ENCODE peak calls at places on chromosomes 1 and 21, in ten cellular contexts. Y is posterior cingulate gyrus; R is WTC11; W is activated CD4-positive, alpha-beta T cell treated with anti-CD3 and anti-CD28 coated beads, Interleukin-2, amount 10 ng/mL, durations not matched to agents 7 days and 5 days; A is bronchial epithelial cell; B is activated naive CD8-positive, alpha-beta T cell treated with anti-CD3 and anti-CD28 coated beads for 36 hours; Q is hippocampal formation; S is sciatic nerve; X is H4; F is substantia nigra. H is an unnamed sample.

GRCh38 chr1:201538618-201539551 is at the start of gene NAV1:
- DNase-seq in Y (peak), R (peak), W (no peak), A (no peak), B (peak), Q (peak), S (peak), X (peak), F (peak), H (peak)

GRCh38 chr1:176178316-176178715 is 28.8 kb downstream of the COP1 start:
- DNase-seq in Y (no peak), R (no peak), W (no peak), A (no peak), B (no peak), Q (no peak), S (no peak), X (no peak), F (no peak), H (no peak)

GRCh38 chr1:234583755-234584430 is 26.1 kb downstream of the IRF2BP2 start:
- DNase-seq in Y (no peak), R (no peak), W (no peak), A (no peak), B (no peak), Q (peak), S (no peak), X (no peak), F (no peak), H (no peak)

GRCh38 chr1:23251812-23252211 is 34.5 kb upstream of the HTR1D start:
- DNase-seq in Y (no peak), R (no peak), W (no peak), A (no peak), B (no peak), Q (no peak), S (no peak), X (no peak), F (no peak), H (no peak)

GRCh38 chr1:29808141-29808995 is 572.0 kb downstream of the PTPRU start:
- DNase-seq in Y (no peak), R (no peak), W (no peak), A (no peak), B (no peak), Q (no peak), S (no peak), X (no peak), F (no peak), H (no peak)

GRCh38 chr1:3688356-3688755 is 36.0 kb downstream of the TP73 start:
- DNase-seq in Y (no peak), R (no peak), W (no peak), A (no peak), B (no peak), Q (no peak), S (no peak), X (no peak), F (no peak), H (peak)

GRCh38 chr1:112776688-112777087 is 61.6 kb upstream of the PPM1J start:
- DNase-seq in Y (no peak), R (no peak), W (no peak), A (no peak), B (no peak), Q (no peak), S (no peak), X (no peak), F (no peak), H (no peak)

GRCh38 chr1:208499021-208499420 is 254.8 kb upstream of the PLXNA2 start:
- DNase-seq in Y (no peak), R (no peak), W (no peak), A (peak), B (no peak), Q (no peak), S (no peak), X (no peak), F (no peak), H (no peak)

GRCh38 chr1:115056395-115056798 is 26.8 kb downstream of the TSHB start:
- DNase-seq in Y (no peak), R (peak), W (no peak), A (peak), B (no peak), Q (no peak), S (no peak), X (no peak), F (no peak), H (no peak)

GRCh38 chr21:26087223-26087918 is 83.2 kb downstream of the APP start:
- DNase-seq in Y (no peak), R (no peak), W (no peak), A (no peak), B (no peak), Q (no peak), S (no peak), X (no peak), F (no peak), H (no peak)

GRCh38 chr1:155254714-155255242 is 505 bp downstream of the ENTREP3 start:
- DNase-seq in Y (no peak), R (no peak), W (no peak), A (no peak), B (no peak), Q (no peak), S (peak), X (no peak), F (no peak), H (no peak)

GRCh38 chr1:216285052-216285451 is 138.2 kb downstream of the USH2A start:
- DNase-seq in Y (no peak), R (no peak), W (no peak), A (no peak), B (no peak), Q (no peak), S (no peak), X (no peak), F (no peak), H (no peak)

GRCh38 chr1:243325305-243325890 is 69.6 kb downstream of the SDCCAG8 start:
- DNase-seq in Y (no peak), R (no peak), W (peak), A (peak), B (no peak), Q (peak), S (no peak), X (peak), F (no peak), H (peak)

GRCh38 chr1:197303463-197303862 is 35.4 kb downstream of the CRB1 start:
- DNase-seq in Y (no peak), R (no peak), W (no peak), A (no peak), B (no peak), Q (no peak), S (no peak), X (no peak), F (no peak), H (no peak)

GRCh38 chr1:19062258-19063029 is 106.0 kb upstream of the IFFO2 start:
- DNase-seq in Y (no peak), R (no peak), W (no peak), A (peak), B (no peak), Q (no peak), S (no peak), X (no peak), F (no peak), H (no peak)

GRCh38 chr1:94929351-94929814 is 2.5 kb upstream of the CNN3 start:
- DNase-seq in Y (no peak), R (no peak), W (no peak), A (no peak), B (no peak), Q (no peak), S (peak), X (no peak), F (no peak), H (no peak)

GRCh38 chr1:174692313-174692712 is 244.5 kb downstream of the GPR52 start:
- DNase-seq in Y (no peak), R (no peak), W (no peak), A (peak), B (no peak), Q (no peak), S (no peak), X (no peak), F (no peak), H (no peak)

GRCh38 chr1:228088586-228089498 is 6.3 kb downstream of the ARF1 start:
- DNase-seq in Y (no peak), R (no peak), W (no peak), A (no peak), B (no peak), Q (no peak), S (peak), X (no peak), F (no peak), H (no peak)

GRCh38 chr21:15208787-15209186 is 144.0 kb upstream of the NRIP1 start:
- DNase-seq in Y (no peak), R (no peak), W (no peak), A (peak), B (no peak), Q (no peak), S (no peak), X (no peak), F (no peak), H (no peak)

GRCh38 chr1:143735764-143736461 is 235.9 kb downstream of the FAM72C start:
- DNase-seq in Y (no peak), R (peak), W (no peak), A (peak), B (no peak), Q (no peak), S (no peak), X (peak), F (no peak), H (no peak)

GRCh38 chr1:85264150-85264549 is 4.7 kb upstream of the C1orf52 start:
- DNase-seq in Y (no peak), R (no peak), W (no peak), A (peak), B (no peak), Q (no peak), S (no peak), X (no peak), F (no peak), H (no peak)

GRCh38 chr1:196466656-196467055 is 141.6 kb downstream of the KCNT2 start:
- DNase-seq in Y (no peak), R (no peak), W (no peak), A (peak), B (no peak), Q (no peak), S (no peak), X (peak), F (no peak), H (no peak)

GRCh38 chr1:241551759-241552638 is 19.8 kb downstream of the KMO start:
- DNase-seq in Y (no peak), R (no peak), W (peak), A (no peak), B (peak), Q (peak), S (peak), X (no peak), F (no peak), H (peak)

GRCh38 chr1:248828845-248829244 is 3.1 kb upstream of the SH3BP5L start:
- DNase-seq in Y (no peak), R (no peak), W (no peak), A (peak), B (no peak), Q (no peak), S (no peak), X (no peak), F (no peak), H (no peak)

GRCh38 chr1:229535226-229535625 is 23.3 kb downstream of the ABCB10 start:
- DNase-seq in Y (no peak), R (no peak), W (no peak), A (no peak), B (no peak), Q (peak), S (no peak), X (no peak), F (no peak), H (no peak)

GRCh38 chr1:71850936-71851335 is 431.4 kb downstream of the NEGR1 start:
- DNase-seq in Y (no peak), R (no peak), W (no peak), A (no peak), B (no peak), Q (no peak), S (no peak), X (no peak), F (no peak), H (no peak)

GRCh38 chr1:160108888-160109662 is 6.5 kb upstream of the ATP1A2 start:
- DNase-seq in Y (no peak), R (no peak), W (peak), A (peak), B (no peak), Q (peak), S (no peak), X (peak), F (no peak), H (peak)

GRCh38 chr1:7535934-7536878 is 234.9 kb upstream of the VAMP3 start:
- DNase-seq in Y (no peak), R (peak), W (no peak), A (no peak), B (no peak), Q (no peak), S (no peak), X (no peak), F (no peak), H (no peak)

GRCh38 chr1:231410041-231410591 is 12.0 kb downstream of the EGLN1 start:
- DNase-seq in Y (no peak), R (no peak), W (no peak), A (no peak), B (no peak), Q (no peak), S (no peak), X (no peak), F (no peak), H (no peak)

GRCh38 chr1:94741510-94741909 is 78.6 kb upstream of the SLC44A3 start:
- DNase-seq in Y (no peak), R (no peak), W (no peak), A (no peak), B (no peak), Q (no peak), S (no peak), X (no peak), F (no peak), H (no peak)

GRCh38 chr21:35882791-35883240 is 177.5 kb downstream of the SETD4 start:
- DNase-seq in Y (no peak), R (no peak), W (no peak), A (no peak), B (no peak), Q (no peak), S (no peak), X (no peak), F (no peak), H (no peak)

GRCh38 chr1:175373786-175374623 is 181.4 kb upstream of the KIAA0040 start:
- DNase-seq in Y (peak), R (peak), W (peak), A (peak), B (peak), Q (no peak), S (no peak), X (no peak), F (peak), H (peak)

GRCh38 chr1:208455821-208456220 is 211.6 kb upstream of the PLXNA2 start:
- DNase-seq in Y (no peak), R (no peak), W (no peak), A (peak), B (no peak), Q (no peak), S (no peak), X (no peak), F (no peak), H (no peak)